ENCODE peak calls at places on chromosomes 7 and 10, in nine cellular contexts. One of them, this sample, is unnamed.

GRCh38 chr10:123019264-123019663 is 10.5 kb downstream of the ACADSB start:
- DNase-seq in BJ: no peak
- DNase-seq in H9: no peak
- DNase-seq in T-helper 9 cell: no peak
- DNase-seq in NCI-H2029 treated with DMSO at 0.1 percent for 48 hours: no peak
- DNase-seq in activated CD8-positive, alpha-beta memory T cell treated with anti-CD3 and anti-CD28 coated beads for 48 hours: no peak
- DNase-seq in substantia nigra: no peak
- DNase-seq in epithelial cell of esophagus: no peak
- DNase-seq in iris pigment epithelial cell: no peak
- DNase-seq in this sample: no peak

GRCh38 chr10:84543077-84543476 is 214.7 kb downstream of the CCSER2 start:
- DNase-seq in BJ: no peak
- DNase-seq in H9: no peak
- DNase-seq in T-helper 9 cell: no peak
- DNase-seq in NCI-H2029 treated with DMSO at 0.1 percent for 48 hours: no peak
- DNase-seq in activated CD8-positive, alpha-beta memory T cell treated with anti-CD3 and anti-CD28 coated beads for 48 hours: no peak
- DNase-seq in substantia nigra: no peak
- DNase-seq in epithelial cell of esophagus: no peak
- DNase-seq in iris pigment epithelial cell: no peak
- DNase-seq in this sample: no peak

GRCh38 chr7:127392182-127392565 is 334 bp downstream of the ZNF800 start:
- DNase-seq in BJ: no peak
- DNase-seq in H9: no peak
- DNase-seq in T-helper 9 cell: peak; percentile 54
- DNase-seq in NCI-H2029 treated with DMSO at 0.1 percent for 48 hours: no peak
- DNase-seq in activated CD8-positive, alpha-beta memory T cell treated with anti-CD3 and anti-CD28 coated beads for 48 hours: peak; percentile 52
- DNase-seq in substantia nigra: no peak
- DNase-seq in epithelial cell of esophagus: peak; percentile 69
- DNase-seq in iris pigment epithelial cell: peak; percentile 72
- DNase-seq in this sample: peak; percentile 57

GRCh38 chr10:7529638-7530037 is 118.8 kb upstream of the SFMBT2 start:
- DNase-seq in BJ: no peak
- DNase-seq in H9: peak; percentile 59
- DNase-seq in T-helper 9 cell: no peak
- DNase-seq in NCI-H2029 treated with DMSO at 0.1 percent for 48 hours: no peak
- DNase-seq in activated CD8-positive, alpha-beta memory T cell treated with anti-CD3 and anti-CD28 coated beads for 48 hours: no peak
- DNase-seq in substantia nigra: no peak
- DNase-seq in epithelial cell of esophagus: peak; percentile 22
- DNase-seq in iris pigment epithelial cell: no peak
- DNase-seq in this sample: no peak

GRCh38 chr7:95688931-95689453 is 83.4 kb upstream of the DYNC1I1 start:
- DNase-seq in BJ: no peak
- DNase-seq in H9: no peak
- DNase-seq in T-helper 9 cell: no peak
- DNase-seq in NCI-H2029 treated with DMSO at 0.1 percent for 48 hours: no peak
- DNase-seq in activated CD8-positive, alpha-beta memory T cell treated with anti-CD3 and anti-CD28 coated beads for 48 hours: no peak
- DNase-seq in substantia nigra: no peak
- DNase-seq in epithelial cell of esophagus: peak; percentile 45
- DNase-seq in iris pigment epithelial cell: peak; percentile 38
- DNase-seq in this sample: no peak

GRCh38 chr10:43461950-43462349 is 25.0 kb downstream of the ZNF487 start:
- DNase-seq in BJ: no peak
- DNase-seq in H9: no peak
- DNase-seq in T-helper 9 cell: no peak
- DNase-seq in NCI-H2029 treated with DMSO at 0.1 percent for 48 hours: peak; percentile 21
- DNase-seq in activated CD8-positive, alpha-beta memory T cell treated with anti-CD3 and anti-CD28 coated beads for 48 hours: no peak
- DNase-seq in substantia nigra: peak; percentile 43
- DNase-seq in epithelial cell of esophagus: peak; percentile 84
- DNase-seq in iris pigment epithelial cell: peak; percentile 82
- DNase-seq in this sample: peak; percentile 28

GRCh38 chr10:91694170-91694794 is 61.4 kb upstream of the PPP1R3C start:
- DNase-seq in BJ: no peak
- DNase-seq in H9: no peak
- DNase-seq in T-helper 9 cell: no peak
- DNase-seq in NCI-H2029 treated with DMSO at 0.1 percent for 48 hours: no peak
- DNase-seq in activated CD8-positive, alpha-beta memory T cell treated with anti-CD3 and anti-CD28 coated beads for 48 hours: no peak
- DNase-seq in substantia nigra: no peak
- DNase-seq in epithelial cell of esophagus: peak; percentile 74
- DNase-seq in iris pigment epithelial cell: peak; percentile 45
- DNase-seq in this sample: no peak

GRCh38 chr7:37391791-37392672 is 56.6 kb downstream of the ELMO1 start:
- DNase-seq in BJ: no peak
- DNase-seq in H9: no peak
- DNase-seq in T-helper 9 cell: no peak
- DNase-seq in NCI-H2029 treated with DMSO at 0.1 percent for 48 hours: no peak
- DNase-seq in activated CD8-positive, alpha-beta memory T cell treated with anti-CD3 and anti-CD28 coated beads for 48 hours: no peak
- DNase-seq in substantia nigra: no peak
- DNase-seq in epithelial cell of esophagus: no peak
- DNase-seq in iris pigment epithelial cell: no peak
- DNase-seq in this sample: no peak

GRCh38 chr7:72230281-72230680 is 181.9 kb downstream of the CALN1 start:
- DNase-seq in BJ: no peak
- DNase-seq in H9: no peak
- DNase-seq in T-helper 9 cell: no peak
- DNase-seq in NCI-H2029 treated with DMSO at 0.1 percent for 48 hours: no peak
- DNase-seq in activated CD8-positive, alpha-beta memory T cell treated with anti-CD3 and anti-CD28 coated beads for 48 hours: no peak
- DNase-seq in substantia nigra: no peak
- DNase-seq in epithelial cell of esophagus: no peak
- DNase-seq in iris pigment epithelial cell: no peak
- DNase-seq in this sample: no peak

GRCh38 chr10:88012627-88013026 is 149.2 kb downstream of the PTEN start:
- DNase-seq in BJ: no peak
- DNase-seq in H9: no peak
- DNase-seq in T-helper 9 cell: no peak
- DNase-seq in NCI-H2029 treated with DMSO at 0.1 percent for 48 hours: no peak
- DNase-seq in activated CD8-positive, alpha-beta memory T cell treated with anti-CD3 and anti-CD28 coated beads for 48 hours: no peak
- DNase-seq in substantia nigra: no peak
- DNase-seq in epithelial cell of esophagus: no peak
- DNase-seq in iris pigment epithelial cell: no peak
- DNase-seq in this sample: no peak

GRCh38 chr10:13894412-13895093 is 307.8 kb downstream of the PRPF18 start:
- DNase-seq in BJ: no peak
- DNase-seq in H9: no peak
- DNase-seq in T-helper 9 cell: no peak
- DNase-seq in NCI-H2029 treated with DMSO at 0.1 percent for 48 hours: no peak
- DNase-seq in activated CD8-positive, alpha-beta memory T cell treated with anti-CD3 and anti-CD28 coated beads for 48 hours: no peak
- DNase-seq in substantia nigra: no peak
- DNase-seq in epithelial cell of esophagus: peak; percentile 81
- DNase-seq in iris pigment epithelial cell: no peak
- DNase-seq in this sample: peak; percentile 72

GRCh38 chr7:128833939-128834310 is 3.7 kb downstream of the FLNC start:
- DNase-seq in BJ: no peak
- DNase-seq in H9: no peak
- DNase-seq in T-helper 9 cell: no peak
- DNase-seq in NCI-H2029 treated with DMSO at 0.1 percent for 48 hours: no peak
- DNase-seq in activated CD8-positive, alpha-beta memory T cell treated with anti-CD3 and anti-CD28 coated beads for 48 hours: no peak
- DNase-seq in substantia nigra: no peak
- DNase-seq in epithelial cell of esophagus: no peak
- DNase-seq in iris pigment epithelial cell: no peak
- DNase-seq in this sample: no peak